ENCODE peak calls at places on chromosomes 11 and 22, in seven cellular contexts. L is B cell, X is endothelial cell, N is HFF-Myc, P is tibial artery, O is hepatocyte, Y is IMR-90. B is an unnamed sample.

GRCh38 chr11:46330154-46330886 is 16.9 kb upstream of the DGKZ start:
- DNase-seq in L (no peak), X (no peak), N (no peak), P (no peak), O (no peak), Y (no peak), B (no peak)

GRCh38 chr11:57711414-57712255 is at the start of gene MED19:
- DNase-seq in L (peak), X (peak), N (peak), P (no peak), O (peak), Y (peak), B (peak)

GRCh38 chr11:46475041-46475925 is 83.7 kb upstream of the CHRM4 start:
- DNase-seq in L (no peak), X (no peak), N (no peak), P (no peak), O (no peak), Y (no peak), B (no peak)

GRCh38 chr11:6217722-6218121 is 12.4 kb downstream of the C11orf42 start:
- DNase-seq in L (no peak), X (no peak), N (no peak), P (no peak), O (no peak), Y (no peak), B (no peak)

GRCh38 chr22:43164636-43165035 is 13.3 kb downstream of the TSPO start:
- DNase-seq in L (no peak), X (no peak), N (no peak), P (no peak), O (no peak), Y (no peak), B (no peak)

GRCh38 chr11:87366766-87367405 is 329.2 kb downstream of the TMEM135 start:
- DNase-seq in L (no peak), X (no peak), N (no peak), P (no peak), O (no peak), Y (no peak), B (no peak)

GRCh38 chr11:69700278-69701140 is 3.3 kb downstream of the FGF19 start:
- DNase-seq in L (no peak), X (peak), N (no peak), P (peak), O (peak), Y (peak), B (no peak)

GRCh38 chr11:1628506-1629325 is 859 bp upstream of the KRTAP5-5 start:
- DNase-seq in L (peak), X (peak), N (no peak), P (no peak), O (peak), Y (peak), B (peak)

GRCh38 chr11:116454020-116454645 is 318.7 kb downstream of the BUD13 start:
- DNase-seq in L (no peak), X (peak), N (peak), P (no peak), O (peak), Y (peak), B (no peak)

GRCh38 chr11:76752321-76753175 is 30.6 kb upstream of the TSKU start:
- DNase-seq in L (no peak), X (no peak), N (peak), P (peak), O (peak), Y (peak), B (no peak)

GRCh38 chr11:96213500-96213899 is 129.5 kb downstream of the MAML2 start:
- DNase-seq in L (no peak), X (no peak), N (no peak), P (no peak), O (no peak), Y (peak), B (no peak)

GRCh38 chr11:75664366-75664765 is 4.5 kb downstream of the MAP6 start:
- DNase-seq in L (no peak), X (no peak), N (no peak), P (no peak), O (no peak), Y (no peak), B (no peak)

GRCh38 chr11:62921201-62921572 is at the start of gene CHRM1:
- DNase-seq in L (no peak), X (no peak), N (no peak), P (no peak), O (no peak), Y (no peak), B (no peak)

DNA sequence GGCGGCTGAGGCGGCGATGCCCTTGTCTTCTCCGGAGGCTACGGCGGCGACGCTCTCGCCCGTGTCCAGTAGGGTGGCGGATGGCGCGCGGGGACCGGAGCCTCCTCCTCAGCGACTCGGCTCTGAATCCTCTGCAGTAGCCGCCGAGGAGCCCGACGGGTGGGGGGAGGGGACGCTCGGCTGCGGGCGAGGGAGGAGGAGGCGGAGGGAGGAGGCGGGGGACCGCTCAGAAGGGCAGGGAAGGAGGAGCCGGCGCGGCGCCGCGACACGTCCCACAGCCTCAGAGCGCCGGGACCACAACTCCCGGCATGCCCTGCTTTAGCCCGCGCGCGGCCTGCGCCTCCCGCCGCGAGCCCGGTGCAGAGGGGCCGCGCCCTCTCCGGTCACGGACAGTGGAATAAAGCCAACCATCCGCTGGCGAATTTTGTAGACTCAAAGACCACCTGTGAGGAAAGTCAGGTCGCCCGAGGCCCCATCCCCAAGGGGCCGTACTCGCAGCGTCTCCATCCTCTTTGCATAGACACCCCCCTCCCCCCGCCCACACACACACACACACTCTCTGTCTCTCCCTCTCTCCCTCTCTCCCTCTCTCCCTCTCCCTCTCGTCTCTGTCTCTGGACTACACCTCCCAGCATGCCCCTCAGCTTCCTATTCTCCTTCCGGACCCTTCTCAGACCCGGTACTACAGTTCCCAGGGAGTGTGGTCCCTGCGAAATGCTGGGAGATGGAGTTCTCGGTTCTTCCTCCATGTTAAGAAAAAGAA is at the start of gene FAM168A:
- DNase-seq in L (peak), X (peak), N (peak), P (peak), O (peak), Y (peak), B (peak)
- TF ChIP-seq CTCF in L (peak), X (no peak), N (no peak), P (peak), O (peak), Y (peak), B (no peak)

GRCh38 chr22:20086101-20086599 is 6.1 kb downstream of the DGCR8 start:
- DNase-seq in L (no peak), X (no peak), N (no peak), P (peak), O (no peak), Y (no peak), B (no peak)

GRCh38 chr22:20083157-20083890 is 3.3 kb downstream of the DGCR8 start:
- DNase-seq in L (no peak), X (no peak), N (no peak), P (peak), O (no peak), Y (no peak), B (no peak)

GRCh38 chr22:20085651-20086050 is 5.6 kb downstream of the DGCR8 start:
- DNase-seq in L (no peak), X (no peak), N (no peak), P (peak), O (no peak), Y (no peak), B (no peak)

GRCh38 chr22:20083891-20084546 is 4.0 kb downstream of the DGCR8 start:
- DNase-seq in L (no peak), X (no peak), N (no peak), P (peak), O (no peak), Y (no peak), B (no peak)

GRCh38 chr22:20084547-20085413 is 4.7 kb downstream of the DGCR8 start:
- DNase-seq in L (no peak), X (peak), N (no peak), P (peak), O (peak), Y (no peak), B (no peak)
- TF ChIP-seq CTCF in L (peak), X (peak), N (peak), P (no peak), O (peak), Y (peak), B (no peak)

GRCh38 chr11:119706887-119707286 is 22.1 kb downstream of the NECTIN1 start:
- DNase-seq in L (no peak), X (peak), N (no peak), P (no peak), O (no peak), Y (no peak), B (no peak)
- TF ChIP-seq CTCF in L (no peak), X (no peak), N (peak), P (no peak), O (no peak), Y (no peak), B (no peak)

GRCh38 chr11:129333873-129334272 is 41.8 kb upstream of the BARX2 start:
- DNase-seq in L (no peak), X (no peak), N (no peak), P (no peak), O (no peak), Y (no peak), B (no peak)
- TF ChIP-seq CTCF in L (no peak), X (peak), N (peak), P (no peak), O (no peak), Y (no peak), B (no peak)

DNA sequence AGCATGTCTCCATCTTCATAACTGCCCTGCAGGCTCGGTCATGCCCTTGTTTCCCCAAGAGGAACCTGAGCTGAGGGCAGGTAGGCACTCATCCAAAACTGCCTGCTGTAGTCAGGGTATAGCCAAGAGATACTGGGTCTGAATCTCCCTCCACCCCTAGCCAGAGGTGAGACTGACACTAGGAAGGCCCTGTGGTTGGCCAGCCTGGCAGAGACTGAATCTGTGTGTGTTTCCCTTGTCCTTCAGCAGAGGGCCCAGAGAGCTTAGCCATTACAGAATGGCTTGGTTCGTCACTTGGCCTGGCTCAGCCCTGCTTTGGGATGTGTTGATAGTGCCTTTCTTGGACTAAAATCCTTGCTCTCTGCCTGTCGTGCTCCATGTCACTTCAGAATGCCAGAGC is 79.3 kb upstream of the SUSD2 start:
- DNase-seq in L (no peak), X (no peak), N (no peak), P (peak), O (no peak), Y (no peak), B (no peak)
- TF ChIP-seq CTCF in L (no peak), X (no peak), N (no peak), P (peak), O (no peak), Y (no peak), B (no peak)

GRCh38 chr11:27642954-27643353 is 57.3 kb downstream of the BDNF start:
- DNase-seq in L (no peak), X (no peak), N (no peak), P (no peak), O (no peak), Y (no peak), B (no peak)

GRCh38 chr11:27648840-27649239 is 51.4 kb downstream of the BDNF start:
- DNase-seq in L (no peak), X (no peak), N (no peak), P (no peak), O (no peak), Y (peak), B (no peak)

GRCh38 chr11:27640954-27641353 is 59.3 kb downstream of the BDNF start:
- DNase-seq in L (no peak), X (no peak), N (no peak), P (no peak), O (no peak), Y (no peak), B (no peak)

GRCh38 chr11:27649800-27650199 is 50.5 kb downstream of the BDNF start:
- DNase-seq in L (no peak), X (no peak), N (no peak), P (no peak), O (no peak), Y (peak), B (no peak)

DNA sequence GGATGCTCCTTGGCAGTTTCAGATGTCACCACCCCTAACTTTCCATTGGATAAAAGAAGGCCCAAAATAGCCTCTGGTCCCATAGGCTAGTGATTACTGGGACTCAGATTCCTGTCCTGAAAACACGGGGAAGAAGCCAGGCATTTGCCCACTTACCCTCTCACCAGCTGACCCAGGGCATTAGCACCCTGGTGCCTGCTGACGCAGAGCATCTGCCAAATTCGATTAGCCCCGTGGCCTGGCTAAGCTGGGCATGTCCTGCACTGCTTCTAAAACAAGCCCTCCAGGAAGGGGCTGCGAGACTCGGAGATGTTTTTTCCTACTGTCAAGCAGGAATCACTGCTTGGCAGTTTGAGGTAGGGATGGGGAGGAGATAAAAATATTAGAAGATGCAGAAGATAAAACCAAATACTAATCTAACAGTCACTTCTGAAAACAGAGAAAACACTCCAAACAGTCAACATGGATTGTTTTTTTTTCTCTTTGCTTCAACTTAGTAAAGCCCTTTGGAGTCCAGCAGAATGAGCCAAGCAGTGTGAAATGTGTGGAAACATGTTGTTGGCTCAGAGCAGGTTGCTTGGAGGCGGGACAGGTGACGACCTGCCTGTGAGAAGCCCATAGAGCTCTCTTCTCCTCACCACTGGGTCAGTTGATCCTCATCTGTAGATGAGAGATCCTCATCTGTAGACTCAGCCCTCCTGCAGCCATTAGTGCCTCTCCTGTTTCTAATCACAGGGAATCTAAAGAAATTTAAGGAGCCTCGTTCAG is 54.0 kb downstream of the BDNF start:
- DNase-seq in L (no peak), X (no peak), N (no peak), P (no peak), O (no peak), Y (peak), B (no peak)
- TF ChIP-seq CTCF in L (no peak), X (no peak), N (no peak), P (no peak), O (no peak), Y (no peak), B (no peak)

GRCh38 chr11:102617491-102618026 is 7.6 kb downstream of the MMP20 start:
- DNase-seq in L (no peak), X (no peak), N (no peak), P (no peak), O (no peak), Y (no peak), B (no peak)

GRCh38 chr11:102615894-102616432 is 9.2 kb downstream of the MMP20 start:
- DNase-seq in L (no peak), X (no peak), N (no peak), P (no peak), O (no peak), Y (no peak), B (no peak)

GRCh38 chr11:102615077-102615893 is 9.8 kb downstream of the MMP20 start:
- DNase-seq in L (no peak), X (no peak), N (no peak), P (no peak), O (no peak), Y (no peak), B (no peak)

GRCh38 chr11:102613455-102613854 is 11.7 kb downstream of the MMP20 start:
- DNase-seq in L (no peak), X (no peak), N (no peak), P (no peak), O (no peak), Y (no peak), B (no peak)

DNA sequence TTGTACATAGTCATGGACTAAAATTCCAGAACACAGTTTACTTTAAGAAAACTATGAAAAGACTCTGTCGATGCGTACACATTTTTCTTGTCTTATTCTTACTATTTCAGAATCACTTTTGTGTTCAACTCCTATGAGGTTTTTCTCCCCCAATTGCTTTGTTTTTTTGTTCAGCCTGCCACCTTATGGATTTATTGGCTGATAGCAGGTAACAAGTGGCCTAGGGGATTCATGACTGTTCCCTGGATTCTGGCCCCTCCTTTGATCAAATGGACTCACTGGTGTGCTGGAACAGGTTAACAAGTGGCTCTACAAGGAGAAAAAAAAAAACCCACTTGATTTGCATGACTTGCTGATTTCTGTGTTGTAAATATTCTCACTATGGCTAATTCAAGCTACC is 10.6 kb downstream of the MMP20 start:
- DNase-seq in L (no peak), X (no peak), N (no peak), P (no peak), O (no peak), Y (no peak), B (no peak)
- TF ChIP-seq CTCF in L (no peak), X (no peak), N (peak), P (no peak), O (peak), Y (peak), B (no peak)

GRCh38 chr22:49861642-49862407 is 8.2 kb downstream of the ZBED4 start:
- DNase-seq in L (no peak), X (no peak), N (no peak), P (peak), O (no peak), Y (no peak), B (no peak)
- TF ChIP-seq CTCF in L (no peak), X (no peak), N (no peak), P (no peak), O (no peak), Y (no peak), B (no peak)

B was measured in natural killer cell.